ENCODE peak calls at places on chromosomes 3 and 15, in seven cellular contexts. T, O, C, F, G, Q and E are unnamed samples.

GRCh38 chr3:81743096-81744025 is 18.1 kb downstream of the GBE1 start:
- DNase-seq in T (no peak), Q (no peak), G (no peak), C (no peak), F (peak; percentile 25), O (no peak), E (no peak)

GRCh38 chr3:111737712-111738097 is 121.4 kb upstream of the PHLDB2 start:
- DNase-seq in O (no peak), Q (no peak), C (peak; percentile 52), F (no peak), T (no peak), G (no peak), E (no peak)

GRCh38 chr3:163261618-163262017 is 1765.0 kb downstream of the OTOL1 start:
- DNase-seq in T (no peak), G (no peak), Q (no peak), C (no peak), O (no peak), F (no peak), E (no peak)

GRCh38 chr15:45729146-45729545 is 94.3 kb downstream of the SQOR start:
- DNase-seq in Q (no peak), F (no peak), T (no peak), C (no peak), G (no peak), O (no peak), E (no peak)

GRCh38 chr3:55718074-55718473 is 231.0 kb upstream of the WNT5A start:
- DNase-seq in O (peak; percentile 15), G (no peak), F (no peak), Q (no peak), C (no peak), T (no peak), E (no peak)

GRCh38 chr3:112333386-112334334 is 704 bp downstream of the CD200 start:
- DNase-seq in T (peak; percentile 81), O (peak; percentile 55), Q (no peak), C (no peak), F (no peak), G (no peak), E (no peak)

GRCh38 chr15:70722266-70723123 is 40.9 kb downstream of the UACA start:
- DNase-seq in Q (no peak), G (peak; percentile 11), C (peak; percentile 35), T (no peak), F (peak; percentile 24), O (peak; percentile 52), E (peak; percentile 8)

GRCh38 chr3:196754215-196754937 is 14.7 kb downstream of the PAK2 start:
- DNase-seq in C (peak; percentile 83), O (peak; percentile 30), T (no peak), Q (no peak), F (no peak), G (no peak), E (no peak)

GRCh38 chr3:1394188-1394587 is 301.4 kb downstream of the CNTN6 start:
- DNase-seq in Q (no peak), O (no peak), T (no peak), G (no peak), F (no peak), C (no peak), E (no peak)

GRCh38 chr15:76286231-76286879 is 24.9 kb downstream of the ETFA start:
- DNase-seq in O (no peak), G (peak; percentile 38), T (no peak), F (no peak), Q (peak; percentile 28), C (no peak), E (peak; percentile 14)

GRCh38 chr3:127714151-127714571 is 41.4 kb downstream of the ABTB1 start:
- DNase-seq in T (no peak), Q (no peak), G (no peak), F (no peak), O (no peak), C (no peak), E (no peak)

GRCh38 chr15:79849789-79850188 is 47.0 kb downstream of the MTHFS start:
- DNase-seq in T (peak; percentile 58), C (peak; percentile 12), Q (no peak), G (no peak), F (peak; percentile 41), O (peak; percentile 30), E (no peak)

GRCh38 chr3:67941433-67942030 is 287.1 kb upstream of the SUCLG2 start:
- DNase-seq in C (no peak), T (no peak), Q (no peak), O (no peak), G (no peak), F (no peak), E (no peak)

GRCh38 chr3:10594915-10595314 is 89.5 kb upstream of the ATP2B2 start:
- DNase-seq in Q (peak; percentile 5), T (peak; percentile 89), G (no peak), C (peak; percentile 56), O (no peak), F (peak; percentile 99), E (peak; percentile 19)

GRCh38 chr15:55247766-55248427 is 41.7 kb downstream of the RAB27A start:
- DNase-seq in C (no peak), G (no peak), T (no peak), O (no peak), Q (no peak), F (no peak), E (no peak)

DNA sequence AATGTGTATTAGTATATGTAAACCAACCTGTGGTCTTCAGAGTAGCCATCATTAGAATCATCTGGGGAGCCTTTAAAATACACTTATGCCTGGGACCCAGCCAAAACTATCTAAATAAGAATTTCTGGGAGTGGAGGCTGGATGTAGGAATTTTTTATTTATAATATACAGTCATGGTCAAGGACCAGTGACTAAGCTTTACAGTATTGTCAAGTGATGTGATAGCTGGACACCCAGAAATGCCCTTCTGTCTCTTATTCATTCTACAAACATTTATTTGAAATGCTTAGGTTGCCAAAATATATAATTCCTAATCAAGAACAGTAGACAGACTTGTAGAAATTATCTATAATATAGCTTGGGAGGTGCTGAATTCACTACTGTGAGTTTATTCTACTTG is 132.2 kb downstream of the MBNL1 start:
- DNase-seq in O (no peak), G (no peak), C (no peak), F (no peak), T (no peak), Q (no peak), E (no peak)
- TF ChIP-seq TAF1 in O (no peak), G (no peak), C (no peak), F (no peak), T (no peak), Q (no peak), E (no peak)

GRCh38 chr3:129281726-129282125 is 3.1 kb downstream of the HMCES start:
- DNase-seq in F (no peak), Q (no peak), C (no peak), O (no peak), T (no peak), G (no peak), E (no peak)

GRCh38 chr3:129280183-129280582 is 1.5 kb downstream of the HMCES start:
- DNase-seq in T (no peak), G (no peak), F (no peak), O (no peak), C (no peak), Q (no peak), E (no peak)

GRCh38 chr3:129278970-129279906 is 568 bp downstream of the HMCES start:
- DNase-seq in C (peak; percentile 67), T (peak; percentile 72), F (peak; percentile 32), O (peak; percentile 72), G (no peak), Q (no peak), E (no peak)

GRCh38 chr3:129286081-129286480 is 7.4 kb downstream of the HMCES start:
- DNase-seq in Q (no peak), O (no peak), G (no peak), C (no peak), T (no peak), F (no peak), E (no peak)

DNA sequence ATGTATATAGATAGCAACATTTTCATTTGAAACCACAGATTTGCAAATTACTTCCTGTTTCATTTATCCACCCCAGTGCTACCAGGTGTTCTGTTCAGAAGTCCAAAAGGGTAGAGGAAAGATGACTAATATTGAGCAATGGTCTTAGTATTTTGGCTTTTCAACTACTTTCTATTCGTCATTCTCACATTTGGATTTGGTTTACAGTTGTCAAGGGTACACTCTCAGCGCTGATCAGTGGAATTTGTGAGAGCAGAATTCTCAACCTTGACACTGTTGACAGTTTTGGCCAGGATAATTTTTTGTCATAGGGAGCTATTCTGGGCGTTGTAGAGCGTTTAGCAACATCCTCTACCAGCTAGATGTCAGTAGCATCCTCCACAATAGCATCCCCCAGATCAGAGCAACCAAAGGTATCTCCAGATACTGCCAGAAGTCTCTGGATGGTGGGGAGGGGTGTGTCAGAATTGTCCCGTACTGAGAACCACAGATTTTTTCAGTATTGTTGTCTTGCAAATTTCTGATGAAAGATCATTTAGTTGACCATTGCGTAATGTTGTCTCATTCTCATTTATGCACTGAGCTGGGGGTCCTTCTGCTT is 4.2 kb downstream of the HMCES start:
- DNase-seq in F (no peak), Q (peak; percentile 88), C (peak; percentile 12), O (no peak), G (peak; percentile 48), T (no peak), E (peak; percentile 46)
- TF ChIP-seq TAF1 in F (no peak), Q (no peak), C (no peak), O (no peak), G (no peak), T (no peak), E (no peak)

GRCh38 chr15:90593469-90594158 is 63.9 kb downstream of the CRTC3 start:
- DNase-seq in O (no peak), F (no peak), T (no peak), G (no peak), Q (no peak), C (no peak), E (no peak)
- TF ChIP-seq TAF1 in O (no peak), F (no peak), T (no peak), G (no peak), Q (no peak), C (no peak), E (no peak)

DNA sequence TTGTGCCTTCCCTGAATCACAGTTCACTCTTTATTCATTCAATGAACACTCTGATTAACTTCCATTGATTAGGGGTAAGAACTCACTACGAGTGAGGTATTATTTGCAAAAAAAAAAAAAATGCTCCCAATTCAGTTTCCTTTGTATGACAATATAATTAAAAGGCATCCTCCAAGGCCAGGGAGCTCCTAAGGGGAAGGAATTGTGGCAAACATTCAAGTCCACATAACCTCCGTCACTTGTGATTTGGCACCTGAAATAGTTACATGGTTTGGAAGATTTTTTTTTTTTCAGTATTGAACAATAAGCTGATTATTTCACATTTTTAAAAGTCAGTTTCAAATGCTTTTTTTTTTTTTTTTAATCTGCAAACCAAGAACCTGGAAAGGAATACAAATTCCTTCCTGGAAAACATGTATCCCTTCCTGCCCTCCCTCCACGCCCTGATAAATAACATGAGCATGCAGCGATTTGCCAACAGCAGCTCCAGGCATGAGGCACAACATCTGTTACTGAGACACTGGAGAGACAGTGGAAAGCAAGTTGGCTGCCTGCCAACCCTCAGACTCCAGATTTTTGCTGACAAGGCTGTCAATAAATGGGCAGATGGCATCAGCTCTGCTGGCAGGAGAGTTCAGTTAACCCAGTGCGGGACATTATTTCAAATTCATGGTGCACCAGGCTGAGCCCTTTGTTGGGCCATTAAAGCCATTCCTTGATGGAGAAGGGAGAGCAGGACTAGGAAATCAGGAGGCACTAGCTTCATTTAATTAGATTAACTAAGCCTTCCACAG is 293.5 kb downstream of the MEX3B start:
- DNase-seq in Q (no peak), O (peak; percentile 75), T (peak; percentile 41), F (no peak), G (no peak), C (no peak), E (no peak)
- TF ChIP-seq TAF1 in Q (no peak), O (no peak), T (no peak), F (no peak), G (no peak), C (no peak), E (no peak)